ENCODE peak calls at places on chromosomes 5 and 9, in ten cellular contexts. One of them, this sample, is unnamed.

GRCh38 chr5:154486427-154486866 is 8.4 kb upstream of the HAND1 start:
- DNase-seq in NT2/D1: no peak
- DNase-seq in stimulated activated CD8-positive, alpha-beta memory T cell treated with anti-CD3 and anti-CD28 coated beads, Interleukin-7, amount 100 ng/mL, for 1 hour: no peak
- DNase-seq in activated CD4-positive, alpha-beta T cell treated with anti-CD3 and anti-CD28 coated beads, Interleukin-2, amount 50 U/mL, for 1 hour: no peak
- DNase-seq in NCI-H2029: no peak
- DNase-seq in lower lobe of right lung: no peak
- DNase-seq in NCI-H1417: peak; percentile 70
- DNase-seq in pancreas: no peak
- DNase-seq in activated naive CD4-positive, alpha-beta T cell: no peak
- DNase-seq in germinal center: no peak
- DNase-seq in this sample: no peak

GRCh38 chr9:32942755-32943460 is 58.5 kb downstream of the APTX start:
- DNase-seq in NT2/D1: no peak
- DNase-seq in stimulated activated CD8-positive, alpha-beta memory T cell treated with anti-CD3 and anti-CD28 coated beads, Interleukin-7, amount 100 ng/mL, for 1 hour: no peak
- DNase-seq in activated CD4-positive, alpha-beta T cell treated with anti-CD3 and anti-CD28 coated beads, Interleukin-2, amount 50 U/mL, for 1 hour: no peak
- DNase-seq in NCI-H2029: no peak
- DNase-seq in lower lobe of right lung: no peak
- DNase-seq in NCI-H1417: no peak
- DNase-seq in pancreas: no peak
- DNase-seq in activated naive CD4-positive, alpha-beta T cell: no peak
- DNase-seq in germinal center: no peak
- DNase-seq in this sample: no peak

GRCh38 chr9:90805006-90805993 is 3.7 kb downstream of the SYK start:
- DNase-seq in NT2/D1: no peak
- DNase-seq in stimulated activated CD8-positive, alpha-beta memory T cell treated with anti-CD3 and anti-CD28 coated beads, Interleukin-7, amount 100 ng/mL, for 1 hour: no peak
- DNase-seq in activated CD4-positive, alpha-beta T cell treated with anti-CD3 and anti-CD28 coated beads, Interleukin-2, amount 50 U/mL, for 1 hour: no peak
- DNase-seq in NCI-H2029: peak; percentile 47
- DNase-seq in lower lobe of right lung: no peak
- DNase-seq in NCI-H1417: peak; percentile 49
- DNase-seq in pancreas: no peak
- DNase-seq in activated naive CD4-positive, alpha-beta T cell: no peak
- DNase-seq in germinal center: no peak
- DNase-seq in this sample: no peak

GRCh38 chr5:166166071-166166470 is 2125.4 kb upstream of the WWC1 start:
- DNase-seq in NT2/D1: no peak
- DNase-seq in stimulated activated CD8-positive, alpha-beta memory T cell treated with anti-CD3 and anti-CD28 coated beads, Interleukin-7, amount 100 ng/mL, for 1 hour: no peak
- DNase-seq in activated CD4-positive, alpha-beta T cell treated with anti-CD3 and anti-CD28 coated beads, Interleukin-2, amount 50 U/mL, for 1 hour: no peak
- DNase-seq in NCI-H2029: no peak
- DNase-seq in lower lobe of right lung: no peak
- DNase-seq in NCI-H1417: peak; percentile 19
- DNase-seq in pancreas: no peak
- DNase-seq in activated naive CD4-positive, alpha-beta T cell: no peak
- DNase-seq in germinal center: no peak
- DNase-seq in this sample: no peak

GRCh38 chr5:151660616-151661015 is 26.1 kb downstream of the SPARC start:
- DNase-seq in NT2/D1: no peak
- DNase-seq in stimulated activated CD8-positive, alpha-beta memory T cell treated with anti-CD3 and anti-CD28 coated beads, Interleukin-7, amount 100 ng/mL, for 1 hour: no peak
- DNase-seq in activated CD4-positive, alpha-beta T cell treated with anti-CD3 and anti-CD28 coated beads, Interleukin-2, amount 50 U/mL, for 1 hour: no peak
- DNase-seq in NCI-H2029: no peak
- DNase-seq in lower lobe of right lung: no peak
- DNase-seq in NCI-H1417: no peak
- DNase-seq in pancreas: no peak
- DNase-seq in activated naive CD4-positive, alpha-beta T cell: no peak
- DNase-seq in germinal center: no peak
- DNase-seq in this sample: peak; percentile 61

GRCh38 chr5:156475831-156476551 is 149.0 kb downstream of the SGCD start:
- DNase-seq in NT2/D1: peak; percentile 55
- DNase-seq in stimulated activated CD8-positive, alpha-beta memory T cell treated with anti-CD3 and anti-CD28 coated beads, Interleukin-7, amount 100 ng/mL, for 1 hour: no peak
- DNase-seq in activated CD4-positive, alpha-beta T cell treated with anti-CD3 and anti-CD28 coated beads, Interleukin-2, amount 50 U/mL, for 1 hour: no peak
- DNase-seq in NCI-H2029: no peak
- DNase-seq in lower lobe of right lung: no peak
- DNase-seq in NCI-H1417: no peak
- DNase-seq in pancreas: no peak
- DNase-seq in activated naive CD4-positive, alpha-beta T cell: no peak
- DNase-seq in germinal center: no peak
- DNase-seq in this sample: peak; percentile 82

GRCh38 chr9:110626109-110626829 is 42.3 kb upstream of the MUSK start:
- DNase-seq in NT2/D1: no peak
- DNase-seq in stimulated activated CD8-positive, alpha-beta memory T cell treated with anti-CD3 and anti-CD28 coated beads, Interleukin-7, amount 100 ng/mL, for 1 hour: no peak
- DNase-seq in activated CD4-positive, alpha-beta T cell treated with anti-CD3 and anti-CD28 coated beads, Interleukin-2, amount 50 U/mL, for 1 hour: no peak
- DNase-seq in NCI-H2029: no peak
- DNase-seq in lower lobe of right lung: no peak
- DNase-seq in NCI-H1417: no peak
- DNase-seq in pancreas: no peak
- DNase-seq in activated naive CD4-positive, alpha-beta T cell: no peak
- DNase-seq in germinal center: no peak
- DNase-seq in this sample: peak; percentile 47

GRCh38 chr5:91123896-91124295 is 259.2 kb downstream of the ARRDC3 start:
- DNase-seq in NT2/D1: no peak
- DNase-seq in stimulated activated CD8-positive, alpha-beta memory T cell treated with anti-CD3 and anti-CD28 coated beads, Interleukin-7, amount 100 ng/mL, for 1 hour: no peak
- DNase-seq in activated CD4-positive, alpha-beta T cell treated with anti-CD3 and anti-CD28 coated beads, Interleukin-2, amount 50 U/mL, for 1 hour: no peak
- DNase-seq in NCI-H2029: no peak
- DNase-seq in lower lobe of right lung: no peak
- DNase-seq in NCI-H1417: no peak
- DNase-seq in pancreas: no peak
- DNase-seq in activated naive CD4-positive, alpha-beta T cell: no peak
- DNase-seq in germinal center: no peak
- DNase-seq in this sample: no peak

GRCh38 chr9:79883073-79883645 is 311.4 kb downstream of the TLE4 start:
- DNase-seq in NT2/D1: no peak
- DNase-seq in stimulated activated CD8-positive, alpha-beta memory T cell treated with anti-CD3 and anti-CD28 coated beads, Interleukin-7, amount 100 ng/mL, for 1 hour: peak; percentile 24
- DNase-seq in activated CD4-positive, alpha-beta T cell treated with anti-CD3 and anti-CD28 coated beads, Interleukin-2, amount 50 U/mL, for 1 hour: peak; percentile 14
- DNase-seq in NCI-H2029: no peak
- DNase-seq in lower lobe of right lung: no peak
- DNase-seq in NCI-H1417: no peak
- DNase-seq in pancreas: no peak
- DNase-seq in activated naive CD4-positive, alpha-beta T cell: no peak
- DNase-seq in germinal center: peak; percentile 29
- DNase-seq in this sample: no peak

GRCh38 chr5:156491766-156492165 is 164.8 kb downstream of the SGCD start:
- DNase-seq in NT2/D1: no peak
- DNase-seq in stimulated activated CD8-positive, alpha-beta memory T cell treated with anti-CD3 and anti-CD28 coated beads, Interleukin-7, amount 100 ng/mL, for 1 hour: no peak
- DNase-seq in activated CD4-positive, alpha-beta T cell treated with anti-CD3 and anti-CD28 coated beads, Interleukin-2, amount 50 U/mL, for 1 hour: no peak
- DNase-seq in NCI-H2029: no peak
- DNase-seq in lower lobe of right lung: no peak
- DNase-seq in NCI-H1417: no peak
- DNase-seq in pancreas: no peak
- DNase-seq in activated naive CD4-positive, alpha-beta T cell: no peak
- DNase-seq in germinal center: no peak
- DNase-seq in this sample: no peak

GRCh38 chr5:54832846-54833245 is 152.5 kb downstream of the ESM1 start:
- DNase-seq in NT2/D1: no peak
- DNase-seq in stimulated activated CD8-positive, alpha-beta memory T cell treated with anti-CD3 and anti-CD28 coated beads, Interleukin-7, amount 100 ng/mL, for 1 hour: no peak
- DNase-seq in activated CD4-positive, alpha-beta T cell treated with anti-CD3 and anti-CD28 coated beads, Interleukin-2, amount 50 U/mL, for 1 hour: no peak
- DNase-seq in NCI-H2029: no peak
- DNase-seq in lower lobe of right lung: no peak
- DNase-seq in NCI-H1417: peak; percentile 18
- DNase-seq in pancreas: no peak
- DNase-seq in activated naive CD4-positive, alpha-beta T cell: no peak
- DNase-seq in germinal center: no peak
- DNase-seq in this sample: no peak

GRCh38 chr5:137141779-137142178 is 357.3 kb downstream of the SPOCK1 start:
- DNase-seq in NT2/D1: no peak
- DNase-seq in stimulated activated CD8-positive, alpha-beta memory T cell treated with anti-CD3 and anti-CD28 coated beads, Interleukin-7, amount 100 ng/mL, for 1 hour: no peak
- DNase-seq in activated CD4-positive, alpha-beta T cell treated with anti-CD3 and anti-CD28 coated beads, Interleukin-2, amount 50 U/mL, for 1 hour: no peak
- DNase-seq in NCI-H2029: no peak
- DNase-seq in lower lobe of right lung: no peak
- DNase-seq in NCI-H1417: no peak
- DNase-seq in pancreas: no peak
- DNase-seq in activated naive CD4-positive, alpha-beta T cell: no peak
- DNase-seq in germinal center: no peak
- DNase-seq in this sample: peak; percentile 55

GRCh38 chr9:96408409-96409280 is 9.5 kb downstream of the ZNF367 start:
- DNase-seq in NT2/D1: no peak
- DNase-seq in stimulated activated CD8-positive, alpha-beta memory T cell treated with anti-CD3 and anti-CD28 coated beads, Interleukin-7, amount 100 ng/mL, for 1 hour: no peak
- DNase-seq in activated CD4-positive, alpha-beta T cell treated with anti-CD3 and anti-CD28 coated beads, Interleukin-2, amount 50 U/mL, for 1 hour: no peak
- DNase-seq in NCI-H2029: no peak
- DNase-seq in lower lobe of right lung: no peak
- DNase-seq in NCI-H1417: no peak
- DNase-seq in pancreas: no peak
- DNase-seq in activated naive CD4-positive, alpha-beta T cell: no peak
- DNase-seq in germinal center: no peak
- DNase-seq in this sample: no peak

GRCh38 chr9:85522459-85523092 is 219.2 kb downstream of the AGTPBP1 start:
- DNase-seq in NT2/D1: peak; percentile 40
- DNase-seq in stimulated activated CD8-positive, alpha-beta memory T cell treated with anti-CD3 and anti-CD28 coated beads, Interleukin-7, amount 100 ng/mL, for 1 hour: no peak
- DNase-seq in activated CD4-positive, alpha-beta T cell treated with anti-CD3 and anti-CD28 coated beads, Interleukin-2, amount 50 U/mL, for 1 hour: no peak
- DNase-seq in NCI-H2029: no peak
- DNase-seq in lower lobe of right lung: peak; percentile 70
- DNase-seq in NCI-H1417: peak; percentile 91
- DNase-seq in pancreas: no peak
- DNase-seq in activated naive CD4-positive, alpha-beta T cell: no peak
- DNase-seq in germinal center: peak; percentile 17
- DNase-seq in this sample: peak; percentile 51

GRCh38 chr5:144309265-144309664 is 138.6 kb downstream of the KCTD16 start:
- DNase-seq in NT2/D1: no peak
- DNase-seq in stimulated activated CD8-positive, alpha-beta memory T cell treated with anti-CD3 and anti-CD28 coated beads, Interleukin-7, amount 100 ng/mL, for 1 hour: no peak
- DNase-seq in activated CD4-positive, alpha-beta T cell treated with anti-CD3 and anti-CD28 coated beads, Interleukin-2, amount 50 U/mL, for 1 hour: no peak
- DNase-seq in NCI-H2029: no peak
- DNase-seq in lower lobe of right lung: no peak
- DNase-seq in NCI-H1417: no peak
- DNase-seq in pancreas: no peak
- DNase-seq in activated naive CD4-positive, alpha-beta T cell: no peak
- DNase-seq in germinal center: no peak
- DNase-seq in this sample: no peak

GRCh38 chr5:72156921-72157320 is 49.6 kb downstream of the MAP1B start:
- DNase-seq in NT2/D1: no peak
- DNase-seq in stimulated activated CD8-positive, alpha-beta memory T cell treated with anti-CD3 and anti-CD28 coated beads, Interleukin-7, amount 100 ng/mL, for 1 hour: no peak
- DNase-seq in activated CD4-positive, alpha-beta T cell treated with anti-CD3 and anti-CD28 coated beads, Interleukin-2, amount 50 U/mL, for 1 hour: no peak
- DNase-seq in NCI-H2029: no peak
- DNase-seq in lower lobe of right lung: no peak
- DNase-seq in NCI-H1417: no peak
- DNase-seq in pancreas: no peak
- DNase-seq in activated naive CD4-positive, alpha-beta T cell: no peak
- DNase-seq in germinal center: no peak
- DNase-seq in this sample: peak; percentile 40

GRCh38 chr9:126366366-126367011 is 39.9 kb downstream of the MVB12B start:
- DNase-seq in NT2/D1: no peak
- DNase-seq in stimulated activated CD8-positive, alpha-beta memory T cell treated with anti-CD3 and anti-CD28 coated beads, Interleukin-7, amount 100 ng/mL, for 1 hour: no peak
- DNase-seq in activated CD4-positive, alpha-beta T cell treated with anti-CD3 and anti-CD28 coated beads, Interleukin-2, amount 50 U/mL, for 1 hour: no peak
- DNase-seq in NCI-H2029: no peak
- DNase-seq in lower lobe of right lung: no peak
- DNase-seq in NCI-H1417: no peak
- DNase-seq in pancreas: no peak
- DNase-seq in activated naive CD4-positive, alpha-beta T cell: no peak
- DNase-seq in germinal center: no peak
- DNase-seq in this sample: no peak

GRCh38 chr5:132485641-132486317 is 4.8 kb downstream of the IRF1 start:
- DNase-seq in NT2/D1: no peak
- DNase-seq in stimulated activated CD8-positive, alpha-beta memory T cell treated with anti-CD3 and anti-CD28 coated beads, Interleukin-7, amount 100 ng/mL, for 1 hour: no peak
- DNase-seq in activated CD4-positive, alpha-beta T cell treated with anti-CD3 and anti-CD28 coated beads, Interleukin-2, amount 50 U/mL, for 1 hour: no peak
- DNase-seq in NCI-H2029: no peak
- DNase-seq in lower lobe of right lung: no peak
- DNase-seq in NCI-H1417: no peak
- DNase-seq in pancreas: no peak
- DNase-seq in activated naive CD4-positive, alpha-beta T cell: no peak
- DNase-seq in germinal center: no peak
- DNase-seq in this sample: no peak

GRCh38 chr9:14895806-14896205 is 14.4 kb downstream of the FREM1 start:
- DNase-seq in NT2/D1: no peak
- DNase-seq in stimulated activated CD8-positive, alpha-beta memory T cell treated with anti-CD3 and anti-CD28 coated beads, Interleukin-7, amount 100 ng/mL, for 1 hour: no peak
- DNase-seq in activated CD4-positive, alpha-beta T cell treated with anti-CD3 and anti-CD28 coated beads, Interleukin-2, amount 50 U/mL, for 1 hour: no peak
- DNase-seq in NCI-H2029: no peak
- DNase-seq in lower lobe of right lung: no peak
- DNase-seq in NCI-H1417: no peak
- DNase-seq in pancreas: no peak
- DNase-seq in activated naive CD4-positive, alpha-beta T cell: no peak
- DNase-seq in germinal center: no peak
- DNase-seq in this sample: peak; percentile 77

GRCh38 chr9:113380869-113381378 is 4.1 kb upstream of the HDHD3 start:
- DNase-seq in NT2/D1: no peak
- DNase-seq in stimulated activated CD8-positive, alpha-beta memory T cell treated with anti-CD3 and anti-CD28 coated beads, Interleukin-7, amount 100 ng/mL, for 1 hour: no peak
- DNase-seq in activated CD4-positive, alpha-beta T cell treated with anti-CD3 and anti-CD28 coated beads, Interleukin-2, amount 50 U/mL, for 1 hour: no peak
- DNase-seq in NCI-H2029: no peak
- DNase-seq in lower lobe of right lung: no peak
- DNase-seq in NCI-H1417: peak; percentile 35
- DNase-seq in pancreas: no peak
- DNase-seq in activated naive CD4-positive, alpha-beta T cell: no peak
- DNase-seq in germinal center: no peak
- DNase-seq in this sample: peak; percentile 74

GRCh38 chr9:101582593-101582992 is 12.2 kb downstream of the PPP3R2 start:
- DNase-seq in NT2/D1: no peak
- DNase-seq in stimulated activated CD8-positive, alpha-beta memory T cell treated with anti-CD3 and anti-CD28 coated beads, Interleukin-7, amount 100 ng/mL, for 1 hour: no peak
- DNase-seq in activated CD4-positive, alpha-beta T cell treated with anti-CD3 and anti-CD28 coated beads, Interleukin-2, amount 50 U/mL, for 1 hour: no peak
- DNase-seq in NCI-H2029: no peak
- DNase-seq in lower lobe of right lung: no peak
- DNase-seq in NCI-H1417: no peak
- DNase-seq in pancreas: no peak
- DNase-seq in activated naive CD4-positive, alpha-beta T cell: no peak
- DNase-seq in germinal center: no peak
- DNase-seq in this sample: peak; percentile 42

GRCh38 chr5:139915834-139916233 is 120.2 kb downstream of the PSD2 start:
- DNase-seq in NT2/D1: no peak
- DNase-seq in stimulated activated CD8-positive, alpha-beta memory T cell treated with anti-CD3 and anti-CD28 coated beads, Interleukin-7, amount 100 ng/mL, for 1 hour: no peak
- DNase-seq in activated CD4-positive, alpha-beta T cell treated with anti-CD3 and anti-CD28 coated beads, Interleukin-2, amount 50 U/mL, for 1 hour: no peak
- DNase-seq in NCI-H2029: no peak
- DNase-seq in lower lobe of right lung: no peak
- DNase-seq in NCI-H1417: no peak
- DNase-seq in pancreas: no peak
- DNase-seq in activated naive CD4-positive, alpha-beta T cell: no peak
- DNase-seq in germinal center: no peak
- DNase-seq in this sample: no peak

GRCh38 chr5:140133514-140134167 is 7.9 kb downstream of the IGIP start:
- DNase-seq in NT2/D1: no peak
- DNase-seq in stimulated activated CD8-positive, alpha-beta memory T cell treated with anti-CD3 and anti-CD28 coated beads, Interleukin-7, amount 100 ng/mL, for 1 hour: no peak
- DNase-seq in activated CD4-positive, alpha-beta T cell treated with anti-CD3 and anti-CD28 coated beads, Interleukin-2, amount 50 U/mL, for 1 hour: no peak
- DNase-seq in NCI-H2029: no peak
- DNase-seq in lower lobe of right lung: no peak
- DNase-seq in NCI-H1417: no peak
- DNase-seq in pancreas: no peak
- DNase-seq in activated naive CD4-positive, alpha-beta T cell: no peak
- DNase-seq in germinal center: no peak
- DNase-seq in this sample: no peak

GRCh38 chr9:112586600-112587155 is 100.1 kb downstream of the KIAA1958 start:
- DNase-seq in NT2/D1: no peak
- DNase-seq in stimulated activated CD8-positive, alpha-beta memory T cell treated with anti-CD3 and anti-CD28 coated beads, Interleukin-7, amount 100 ng/mL, for 1 hour: no peak
- DNase-seq in activated CD4-positive, alpha-beta T cell treated with anti-CD3 and anti-CD28 coated beads, Interleukin-2, amount 50 U/mL, for 1 hour: no peak
- DNase-seq in NCI-H2029: peak; percentile 4
- DNase-seq in lower lobe of right lung: no peak
- DNase-seq in NCI-H1417: no peak
- DNase-seq in pancreas: no peak
- DNase-seq in activated naive CD4-positive, alpha-beta T cell: no peak
- DNase-seq in germinal center: no peak
- DNase-seq in this sample: no peak

GRCh38 chr9:124010303-124010664 is 1.3 kb upstream of the LHX2 start:
- DNase-seq in NT2/D1: no peak
- DNase-seq in stimulated activated CD8-positive, alpha-beta memory T cell treated with anti-CD3 and anti-CD28 coated beads, Interleukin-7, amount 100 ng/mL, for 1 hour: no peak
- DNase-seq in activated CD4-positive, alpha-beta T cell treated with anti-CD3 and anti-CD28 coated beads, Interleukin-2, amount 50 U/mL, for 1 hour: no peak
- DNase-seq in NCI-H2029: no peak
- DNase-seq in lower lobe of right lung: no peak
- DNase-seq in NCI-H1417: no peak
- DNase-seq in pancreas: no peak
- DNase-seq in activated naive CD4-positive, alpha-beta T cell: no peak
- DNase-seq in germinal center: no peak
- DNase-seq in this sample: no peak

GRCh38 chr5:75167345-75167744 is 69.3 kb downstream of the ANKRD31 start:
- DNase-seq in NT2/D1: no peak
- DNase-seq in stimulated activated CD8-positive, alpha-beta memory T cell treated with anti-CD3 and anti-CD28 coated beads, Interleukin-7, amount 100 ng/mL, for 1 hour: no peak
- DNase-seq in activated CD4-positive, alpha-beta T cell treated with anti-CD3 and anti-CD28 coated beads, Interleukin-2, amount 50 U/mL, for 1 hour: no peak
- DNase-seq in NCI-H2029: no peak
- DNase-seq in lower lobe of right lung: no peak
- DNase-seq in NCI-H1417: no peak
- DNase-seq in pancreas: no peak
- DNase-seq in activated naive CD4-positive, alpha-beta T cell: no peak
- DNase-seq in germinal center: no peak
- DNase-seq in this sample: peak; percentile 19

GRCh38 chr5:94901071-94901979 is 282.9 kb downstream of the SLF1 start:
- DNase-seq in NT2/D1: no peak
- DNase-seq in stimulated activated CD8-positive, alpha-beta memory T cell treated with anti-CD3 and anti-CD28 coated beads, Interleukin-7, amount 100 ng/mL, for 1 hour: no peak
- DNase-seq in activated CD4-positive, alpha-beta T cell treated with anti-CD3 and anti-CD28 coated beads, Interleukin-2, amount 50 U/mL, for 1 hour: no peak
- DNase-seq in NCI-H2029: no peak
- DNase-seq in lower lobe of right lung: no peak
- DNase-seq in NCI-H1417: no peak
- DNase-seq in pancreas: no peak
- DNase-seq in activated naive CD4-positive, alpha-beta T cell: no peak
- DNase-seq in germinal center: no peak
- DNase-seq in this sample: peak; percentile 80

GRCh38 chr5:54249210-54250028 is 61.0 kb downstream of the ARL15 start:
- DNase-seq in NT2/D1: no peak
- DNase-seq in stimulated activated CD8-positive, alpha-beta memory T cell treated with anti-CD3 and anti-CD28 coated beads, Interleukin-7, amount 100 ng/mL, for 1 hour: peak; percentile 1
- DNase-seq in activated CD4-positive, alpha-beta T cell treated with anti-CD3 and anti-CD28 coated beads, Interleukin-2, amount 50 U/mL, for 1 hour: peak; percentile 24
- DNase-seq in NCI-H2029: peak; percentile 34
- DNase-seq in lower lobe of right lung: peak; percentile 52
- DNase-seq in NCI-H1417: no peak
- DNase-seq in pancreas: no peak
- DNase-seq in activated naive CD4-positive, alpha-beta T cell: no peak
- DNase-seq in germinal center: no peak
- DNase-seq in this sample: no peak

This sample was measured in epithelial cell of esophagus.